ENCODE peak calls at places on chromosomes 12 and 14, in six cellular contexts. A is anterior cingulate cortex; P is cardiac muscle cell; M is fibroblast of lung; D is GDM1; Y is CD4-positive, alpha-beta T cell. H is an unnamed sample.

GRCh38 chr12:51076235-51076930 is 7.0 kb downstream of the CSRNP2 start:
- DNase-seq in Y (no peak), P (no peak), M (no peak), A (no peak), D (no peak), H (no peak)

GRCh38 chr12:291153-291723 is 28.6 kb upstream of the SLC6A13 start:
- DNase-seq in P (no peak), D (no peak), M (peak), A (no peak), Y (no peak), H (no peak)

GRCh38 chr14:54828031-54828430 is 74.6 kb downstream of the GCH1 start:
- DNase-seq in P (no peak), Y (no peak), M (no peak), A (no peak), D (no peak), H (no peak)

GRCh38 chr14:52265248-52265647 is 2.2 kb upstream of the PTGDR start:
- DNase-seq in M (no peak), Y (no peak), A (no peak), P (no peak), D (peak), H (no peak)

GRCh38 chr14:62289471-62289870 is 527.3 kb downstream of the SNAPC1 start:
- DNase-seq in P (no peak), D (no peak), Y (no peak), M (peak), A (no peak), H (no peak)

GRCh38 chr14:75978249-75978731 is 3.5 kb downstream of the TGFB3 start:
- DNase-seq in P (no peak), A (no peak), Y (no peak), M (no peak), D (no peak), H (peak)

GRCh38 chr14:94570440-94570839 is 9.2 kb downstream of the SERPINA4 start:
- DNase-seq in A (no peak), P (no peak), M (no peak), Y (no peak), D (no peak), H (no peak)

GRCh38 chr14:37253905-37254304 is 56.2 kb downstream of the MIPOL1 start:
- DNase-seq in Y (no peak), P (no peak), M (peak), D (no peak), A (no peak), H (peak)

GRCh38 chr12:40286583-40286982 is 61.8 kb downstream of the LRRK2 start:
- DNase-seq in Y (no peak), M (no peak), P (no peak), D (no peak), A (no peak), H (no peak)

GRCh38 chr12:23827353-23827752 is 122.1 kb downstream of the SOX5 start:
- DNase-seq in M (no peak), A (no peak), P (no peak), Y (no peak), D (no peak), H (no peak)

GRCh38 chr12:6321905-6322304 is 11.4 kb downstream of the PLEKHG6 start:
- DNase-seq in A (no peak), P (no peak), D (no peak), M (no peak), Y (no peak), H (no peak)

GRCh38 chr14:99601301-99601945 is 2.6 kb downstream of the CCDC85C start:
- DNase-seq in M (no peak), A (peak), Y (no peak), P (peak), D (no peak), H (no peak)

H was measured in NCI-H446.